ENCODE peak calls at places on chromosomes 6 and 20, in eight cellular contexts. L is HCT116, C is A549, B is GM12878, O is H1, U is K562, S is HepG2, K is endothelial cell of umbilical vein. H is an unnamed sample.

GRCh38 chr6:99661870-99662269 is 55.2 kb downstream of the PRDM13 start:
- DNase-seq in S (no peak), K (no peak), C (no peak), B (no peak), L (no peak), U (no peak), O (no peak), H (peak)

GRCh38 chr6:21738180-21739094 is 144.9 kb downstream of the SOX4 start:
- DNase-seq in B (no peak), K (no peak), U (no peak), O (no peak), C (peak), S (no peak), L (no peak), H (no peak)

GRCh38 chr6:148406579-148407371 is 64.1 kb downstream of the SASH1 start:
- DNase-seq in L (no peak), O (no peak), C (no peak), S (no peak), B (no peak), U (no peak), K (no peak), H (no peak)

GRCh38 chr20:14622796-14623195 is 285.4 kb upstream of the FLRT3 start:
- DNase-seq in K (no peak), C (peak), U (no peak), S (peak), B (no peak), L (peak), O (peak), H (peak)

GRCh38 chr6:111552241-111552744 is 53.4 kb downstream of the TRAF3IP2 start:
- DNase-seq in C (no peak), K (peak), U (no peak), B (no peak), L (no peak), O (peak), S (no peak), H (no peak)

GRCh38 chr20:59779656-59780380 is 153.6 kb downstream of the SYCP2 start:
- DNase-seq in K (no peak), U (no peak), S (no peak), L (no peak), C (no peak), O (no peak), B (no peak), H (no peak)

GRCh38 chr20:13028673-13029072 is 19.9 kb downstream of the SPTLC3 start:
- DNase-seq in B (no peak), U (no peak), K (no peak), S (no peak), C (no peak), O (no peak), L (no peak), H (no peak)

GRCh38 chr6:1145756-1146218 is 166.1 kb upstream of the FOXQ1 start:
- DNase-seq in S (no peak), U (no peak), L (no peak), O (no peak), C (no peak), B (no peak), K (no peak), H (no peak)

GRCh38 chr6:169725270-169726048 is 1.2 kb upstream of the PHF10 start:
- DNase-seq in L (no peak), O (no peak), B (no peak), S (peak), K (peak), C (peak), U (peak), H (peak)

GRCh38 chr6:157434349-157435016 is 53.5 kb downstream of the ZDHHC14 start:
- DNase-seq in L (no peak), K (no peak), C (no peak), S (peak), U (no peak), O (no peak), B (no peak), H (no peak)

GRCh38 chr20:58828141-58828540 is 22.6 kb downstream of the GNAS-AS1 start:
- DNase-seq in C (no peak), L (no peak), B (no peak), K (no peak), U (no peak), O (no peak), S (no peak), H (no peak)

GRCh38 chr6:13870185-13870584 is 54.6 kb upstream of the RNF182 start:
- DNase-seq in B (no peak), C (no peak), K (no peak), S (no peak), L (no peak), U (no peak), O (no peak), H (no peak)

GRCh38 chr6:43434001-43434400 is 6.7 kb downstream of the ABCC10 start:
- DNase-seq in O (no peak), B (no peak), L (no peak), K (no peak), C (no peak), U (no peak), S (no peak), H (no peak)

GRCh38 chr20:25309395-25310267 is 61.7 kb downstream of the PYGB start:
- DNase-seq in L (peak), O (no peak), K (peak), B (no peak), C (peak), S (peak), U (peak), H (peak)

GRCh38 chr20:64006902-64007301 is 26.0 kb downstream of the PRPF6 start:
- DNase-seq in S (no peak), L (no peak), K (no peak), U (no peak), B (no peak), O (no peak), C (no peak), H (no peak)

GRCh38 chr6:7341989-7342742 is 29.2 kb upstream of the SSR1 start:
- DNase-seq in S (peak), O (no peak), B (no peak), L (peak), C (no peak), K (no peak), U (peak), H (peak)

GRCh38 chr20:50472693-50473610 is 37.2 kb upstream of the PTPN1 start:
- DNase-seq in B (no peak), U (no peak), K (no peak), O (no peak), S (no peak), L (no peak), C (no peak), H (no peak)

GRCh38 chr20:57440678-57441509 is 49.7 kb downstream of the RBM38 start:
- DNase-seq in S (no peak), O (no peak), U (no peak), C (peak), K (no peak), L (no peak), B (no peak), H (no peak)

GRCh38 chr20:103456-103855 is 16.0 kb downstream of the DEFB125 start:
- DNase-seq in L (no peak), O (no peak), S (no peak), K (no peak), B (no peak), U (no peak), C (no peak), H (no peak)

GRCh38 chr20:11394145-11394833 is 523.4 kb upstream of the BTBD3 start:
- DNase-seq in U (no peak), B (no peak), S (no peak), L (no peak), O (no peak), C (no peak), K (no peak), H (no peak)

GRCh38 chr20:57866250-57867106 is 156.7 kb upstream of the PMEPA1 start:
- DNase-seq in U (no peak), O (no peak), C (no peak), L (no peak), B (no peak), S (no peak), K (no peak), H (no peak)

GRCh38 chr6:64467656-64468055 is 832.1 kb downstream of the PHF3 start:
- DNase-seq in S (no peak), C (no peak), O (no peak), B (no peak), K (no peak), L (no peak), U (no peak), H (no peak)

GRCh38 chr20:37856932-37857660 is 45.8 kb upstream of the VSTM2L start:
- DNase-seq in C (no peak), B (no peak), K (no peak), L (no peak), S (no peak), O (no peak), U (no peak), H (no peak)

GRCh38 chr6:51678905-51679620 is 408.4 kb downstream of the PKHD1 start:
- DNase-seq in L (no peak), U (no peak), K (no peak), B (peak), O (no peak), S (no peak), C (no peak), H (no peak)

GRCh38 chr20:38604873-38605303 is 3.3 kb downstream of the ARHGAP40 start:
- DNase-seq in B (no peak), O (no peak), C (peak), U (no peak), K (peak), L (no peak), S (peak), H (no peak)

GRCh38 chr20:30511322-30512030 is 746.0 kb upstream of the DEFB115 start:
- DNase-seq in L (no peak), K (no peak), S (no peak), B (no peak), C (no peak), U (no peak), O (no peak), H (no peak)

GRCh38 chr6:90411292-90411781 is 114.7 kb upstream of the BACH2 start:
- DNase-seq in L (peak), O (no peak), B (peak), C (peak), S (no peak), K (no peak), U (no peak), H (no peak)

GRCh38 chr6:79570802-79571367 is 33.7 kb upstream of the LCA5 start:
- DNase-seq in S (peak), C (peak), B (no peak), K (peak), U (peak), O (no peak), L (no peak), H (peak)

GRCh38 chr6:7112741-7113313 is 5.1 kb downstream of the RREB1 start:
- DNase-seq in S (peak), L (no peak), K (no peak), O (no peak), U (no peak), B (peak), C (peak), H (peak)

GRCh38 chr20:57964011-57964862 is 254.4 kb upstream of the PMEPA1 start:
- DNase-seq in U (no peak), C (no peak), O (no peak), B (no peak), K (no peak), S (no peak), L (no peak), H (no peak)

GRCh38 chr6:158786645-158787304 is 32.4 kb downstream of the EZR start:
- DNase-seq in C (no peak), B (no peak), K (no peak), L (no peak), O (no peak), S (no peak), U (no peak), H (no peak)

GRCh38 chr6:154754152-154754551 is 20.9 kb downstream of the SCAF8 start:
- DNase-seq in O (no peak), B (no peak), L (no peak), C (no peak), K (peak), U (no peak), S (no peak), H (no peak)

GRCh38 chr6:154763650-154764049 is 30.4 kb downstream of the SCAF8 start:
- DNase-seq in S (no peak), U (no peak), B (no peak), C (no peak), O (no peak), K (no peak), L (no peak), H (no peak)

GRCh38 chr6:154757352-154758095 is 24.3 kb downstream of the SCAF8 start:
- DNase-seq in L (no peak), B (no peak), C (no peak), S (no peak), U (no peak), O (no peak), K (no peak), H (no peak)

DNA sequence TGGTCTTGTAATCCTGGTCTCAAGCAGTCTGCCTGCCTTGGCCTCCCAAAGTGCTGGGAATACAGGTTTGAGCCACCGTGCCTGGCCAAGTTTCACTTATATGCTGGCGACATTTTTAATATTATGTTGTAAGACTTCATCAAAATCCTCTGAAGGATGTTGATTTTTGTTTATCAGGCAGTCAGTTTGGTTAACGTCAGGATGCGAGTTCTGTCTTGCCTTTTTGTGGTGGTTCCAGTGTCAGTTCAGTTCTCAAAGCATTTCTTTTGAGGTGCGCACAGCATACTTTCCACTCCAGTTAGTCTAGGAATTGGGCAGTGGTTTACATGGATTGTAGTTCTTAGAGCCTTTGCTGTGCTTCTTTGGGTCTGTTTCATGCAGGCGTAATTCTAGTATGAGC is 24.9 kb downstream of the SCAF8 start:
- DNase-seq in L (no peak), O (no peak), B (no peak), K (no peak), C (no peak), U (no peak), S (no peak), H (no peak)
- H3K4me3 ChIP-seq in L (no peak), O (no peak), B (no peak), K (no peak), C (no peak), U (no peak), S (no peak), H (no peak)

DNA sequence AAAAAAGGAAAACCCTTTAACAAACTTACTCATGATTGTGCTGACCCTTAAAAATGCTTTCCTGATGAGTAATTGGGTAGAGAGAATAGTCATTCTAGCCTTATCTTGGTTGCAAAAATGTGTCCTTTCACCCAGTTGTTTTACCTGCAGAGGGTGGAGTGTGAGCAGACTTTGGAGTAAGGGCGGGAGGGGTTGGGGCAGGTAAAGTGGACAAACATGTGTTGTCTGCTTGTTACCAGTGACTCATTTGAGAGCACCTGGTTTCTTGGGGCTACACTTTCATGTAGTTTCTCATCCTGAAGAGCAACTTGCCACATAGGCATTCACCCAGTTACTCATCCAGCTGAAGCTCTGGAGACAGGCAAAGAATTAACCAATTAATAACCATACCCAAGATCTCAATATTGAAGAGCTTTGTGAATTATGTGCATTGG is 121.1 kb downstream of the TNFRSF21 start:
- DNase-seq in O (peak), K (peak), S (peak), C (peak), B (no peak), L (peak), U (no peak), H (no peak)
- TF ChIP-seq MAX in O (no peak), K (no peak), S (no peak), C (no peak), B (no peak), L (peak), U (no peak), H (no peak)

GRCh38 chr6:11537229-11538048 is at the start of gene TMEM170B:
- DNase-seq in L (peak), O (no peak), B (peak), K (peak), U (peak), S (peak), C (peak), H (peak)
- TF ChIP-seq POLR2A in L (no peak), O (no peak), B (peak), K (no peak), U (no peak), S (peak), C (no peak), H (peak)

GRCh38 chr20:4962257-4962855 is 39.0 kb downstream of the SLC23A2 start:
- DNase-seq in S (no peak), U (no peak), O (no peak), C (no peak), K (no peak), B (no peak), L (no peak), H (peak)
- H3K4me3 ChIP-seq in S (no peak), U (no peak), O (no peak), C (no peak), K (no peak), B (no peak), L (no peak), H (peak)

GRCh38 chr6:167543602-167544506 is 219.0 kb downstream of the TTLL2 start:
- DNase-seq in L (no peak), U (no peak), C (no peak), K (peak), O (no peak), B (no peak), S (no peak), H (no peak)
- TF ChIP-seq MAX in L (no peak), U (no peak), C (no peak), K (peak), O (no peak), B (no peak), S (no peak), H (no peak)

GRCh38 chr6:27251672-27252251 is 4.3 kb downstream of the PRSS16 start:
- DNase-seq in B (peak), K (peak), O (peak), S (no peak), U (peak), L (peak), C (peak), H (peak)
- TF ChIP-seq POLR2A in B (peak), K (no peak), O (no peak), S (no peak), U (peak), L (peak), C (peak), H (no peak)

GRCh38 chr20:49215232-49215631 is 4.0 kb upstream of the DDX27 start:
- DNase-seq in C (no peak), B (no peak), L (no peak), K (no peak), O (no peak), U (no peak), S (no peak), H (no peak)
- H3K4me3 ChIP-seq in C (no peak), B (no peak), L (no peak), K (no peak), O (no peak), U (no peak), S (no peak), H (no peak)